ENCODE peak calls at places on chromosomes 3 and 15, in five cellular contexts. T is K562, F is GM12878, V is HepG2, Z is H1. M is an unnamed sample.

GRCh38 chr15:86863226-86863915 is 783.7 kb downstream of the AGBL1 start:
- DNase-seq in Z (no peak), F (no peak), V (no peak), T (no peak), M (no peak)

GRCh38 chr3:14537590-14538450 is 2.3 kb downstream of the GRIP2 start:
- DNase-seq in V (no peak), F (no peak), T (peak), Z (no peak), M (no peak)

GRCh38 chr15:85073556-85074194 is 92.0 kb downstream of the PDE8A start:
- DNase-seq in F (no peak), V (no peak), T (no peak), Z (no peak), M (no peak)

GRCh38 chr3:179414804-179415203 is 36.5 kb downstream of the GNB4 start:
- DNase-seq in F (no peak), V (no peak), T (no peak), Z (no peak), M (no peak)

GRCh38 chr3:147159141-147159540 is 247.2 kb downstream of the ZIC4 start:
- DNase-seq in Z (no peak), V (no peak), T (no peak), F (no peak), M (no peak)

GRCh38 chr3:83513677-83514076 is 1445.1 kb upstream of the CADM2 start:
- DNase-seq in V (no peak), Z (no peak), F (no peak), T (no peak), M (no peak)

GRCh38 chr3:143977326-143978262 is 6.0 kb downstream of the DIPK2A start:
- DNase-seq in T (no peak), V (no peak), F (no peak), Z (no peak), M (no peak)

GRCh38 chr3:122382888-122383666 is at the start of gene MIX23:
- DNase-seq in F (peak), T (peak), Z (peak), V (peak), M (peak)

GRCh38 chr3:49456417-49456816 is 13.7 kb upstream of the DAG1 start:
- DNase-seq in Z (no peak), V (no peak), T (no peak), F (no peak), M (no peak)

GRCh38 chr15:84112025-84112424 is 123.5 kb upstream of the GOLGA6L4 start:
- DNase-seq in F (no peak), Z (no peak), T (peak), V (no peak), M (no peak)

GRCh38 chr3:16480861-16481569 is 32.5 kb downstream of the RFTN1 start:
- DNase-seq in T (no peak), Z (no peak), F (no peak), V (no peak), M (no peak)

GRCh38 chr15:42508263-42508690 is 12.8 kb downstream of the SNAP23 start:
- DNase-seq in Z (no peak), F (no peak), T (no peak), V (no peak), M (no peak)

GRCh38 chr3:46065294-46065705 is 38.0 kb upstream of the XCR1 start:
- DNase-seq in Z (no peak), T (no peak), V (no peak), F (peak), M (no peak)

GRCh38 chr3:59782664-59783063 is 732.8 kb upstream of the CFAP20DC start:
- DNase-seq in T (no peak), F (no peak), Z (no peak), V (no peak), M (no peak)

GRCh38 chr15:63439536-63440264 is 58.1 kb upstream of the CA12 start:
- DNase-seq in T (no peak), Z (no peak), V (no peak), F (no peak), M (no peak)

GRCh38 chr3:128385080-128385832 is 81.4 kb downstream of the DNAJB8 start:
- DNase-seq in F (no peak), V (peak), Z (no peak), T (no peak), M (no peak)

GRCh38 chr3:134849561-134849960 is 54.5 kb downstream of the EPHB1 start:
- DNase-seq in T (no peak), Z (no peak), F (no peak), V (no peak), M (no peak)

GRCh38 chr3:5188419-5189405 is 1.2 kb downstream of the EDEM1 start:
- DNase-seq in F (no peak), Z (no peak), T (peak), V (peak), M (no peak)

GRCh38 chr3:17935217-17935616 is 192.8 kb upstream of the TBC1D5 start:
- DNase-seq in T (no peak), V (no peak), F (no peak), Z (no peak), M (no peak)

GRCh38 chr3:3799173-3800075 is at the start of gene LRRN1:
- DNase-seq in Z (peak), T (no peak), V (no peak), F (no peak), M (peak)

GRCh38 chr15:89794627-89795241 is 18.6 kb downstream of the MESP2 start:
- DNase-seq in Z (no peak), F (no peak), T (no peak), V (no peak), M (no peak)

GRCh38 chr3:116018651-116019050 is 395.3 kb downstream of the GAP43 start:
- DNase-seq in Z (no peak), T (no peak), F (no peak), V (no peak), M (no peak)

GRCh38 chr15:31508656-31509055 is 182.0 kb downstream of the KLF13 start:
- DNase-seq in V (no peak), Z (no peak), T (no peak), F (no peak), M (no peak)

GRCh38 chr3:125257563-125257962 is 45.0 kb upstream of the SLC12A8 start:
- DNase-seq in T (no peak), Z (no peak), V (no peak), F (no peak), M (no peak)

GRCh38 chr3:25424238-25425013 is 3.6 kb upstream of the RARB start:
- DNase-seq in Z (no peak), T (no peak), V (no peak), F (no peak), M (no peak)

GRCh38 chr3:77869423-77869822 is 829.5 kb downstream of the ROBO2 start:
- DNase-seq in Z (no peak), F (no peak), T (no peak), V (no peak), M (no peak)

GRCh38 chr15:72353266-72353665 is 22.5 kb downstream of the HEXA start:
- DNase-seq in F (no peak), T (no peak), Z (no peak), V (no peak), M (no peak)

GRCh38 chr3:37862712-37863551 is 1.3 kb downstream of the CTDSPL start:
- DNase-seq in T (no peak), Z (no peak), V (peak), F (no peak), M (no peak)

GRCh38 chr15:64010719-64011118 is 35.6 kb downstream of the DAPK2 start:
- DNase-seq in Z (no peak), V (no peak), T (peak), F (peak), M (no peak)

DNA sequence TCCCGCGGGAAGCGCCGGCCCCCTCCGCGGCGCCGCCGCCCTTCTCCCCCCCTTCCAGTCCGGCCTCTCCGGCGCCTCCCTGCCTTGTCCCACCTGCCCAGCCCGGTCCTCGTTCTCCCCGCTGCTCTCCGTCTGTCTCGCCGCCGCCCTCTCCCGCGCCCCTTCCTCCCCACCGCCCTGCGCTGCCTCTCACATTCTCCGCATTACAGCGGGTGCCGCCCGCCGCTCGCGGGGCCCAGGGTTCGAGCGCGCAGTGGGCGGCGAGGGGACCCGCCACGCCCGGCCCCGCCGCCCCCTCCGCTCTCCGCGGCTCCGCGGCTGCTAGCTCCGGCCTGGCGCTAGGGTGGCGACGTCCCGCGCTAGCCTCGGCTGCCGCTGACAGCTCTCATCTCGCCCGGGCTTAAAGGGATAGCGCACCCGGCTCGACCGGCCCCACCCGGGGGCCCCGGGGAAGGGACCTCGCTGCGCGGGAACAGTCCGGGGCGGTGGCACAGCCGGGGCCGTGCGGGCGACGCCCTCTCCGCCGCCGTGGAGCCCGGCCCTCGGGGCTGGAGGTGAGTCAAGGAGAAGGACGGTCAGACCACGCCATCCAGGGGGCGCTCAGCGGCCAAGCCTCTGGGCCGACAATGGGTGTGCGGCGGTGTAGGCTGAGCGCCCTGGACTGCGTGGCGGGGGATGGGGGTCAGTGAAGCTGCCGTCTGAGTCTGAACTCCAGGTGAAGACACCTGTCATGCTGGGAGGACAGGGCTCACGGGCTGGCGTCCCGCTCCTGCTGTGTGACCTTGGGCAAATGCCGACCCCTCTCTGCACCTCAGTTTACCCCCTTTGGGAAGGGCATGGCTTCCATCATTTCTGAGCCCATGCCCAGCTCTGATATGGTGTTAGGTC is 187.4 kb upstream of the LINGO1 start:
- DNase-seq in F (no peak), Z (no peak), T (peak), V (peak), M (peak)
- TF ChIP-seq SP1 in F (no peak), Z (no peak), T (no peak), V (no peak), M (no peak)

GRCh38 chr15:51688863-51689262 is 7.6 kb downstream of the SCG3 start:
- DNase-seq in T (no peak), F (no peak), V (no peak), Z (no peak), M (no peak)
- TF ChIP-seq CREB1 in T (no peak), F (no peak), V (no peak), Z (no peak), M (no peak)

GRCh38 chr3:159775372-159775961 is 213.2 kb upstream of the IL12A start:
- DNase-seq in V (no peak), T (no peak), F (no peak), Z (peak), M (peak)
- TF ChIP-seq SP1 in V (no peak), T (no peak), F (no peak), Z (no peak), M (no peak)

DNA sequence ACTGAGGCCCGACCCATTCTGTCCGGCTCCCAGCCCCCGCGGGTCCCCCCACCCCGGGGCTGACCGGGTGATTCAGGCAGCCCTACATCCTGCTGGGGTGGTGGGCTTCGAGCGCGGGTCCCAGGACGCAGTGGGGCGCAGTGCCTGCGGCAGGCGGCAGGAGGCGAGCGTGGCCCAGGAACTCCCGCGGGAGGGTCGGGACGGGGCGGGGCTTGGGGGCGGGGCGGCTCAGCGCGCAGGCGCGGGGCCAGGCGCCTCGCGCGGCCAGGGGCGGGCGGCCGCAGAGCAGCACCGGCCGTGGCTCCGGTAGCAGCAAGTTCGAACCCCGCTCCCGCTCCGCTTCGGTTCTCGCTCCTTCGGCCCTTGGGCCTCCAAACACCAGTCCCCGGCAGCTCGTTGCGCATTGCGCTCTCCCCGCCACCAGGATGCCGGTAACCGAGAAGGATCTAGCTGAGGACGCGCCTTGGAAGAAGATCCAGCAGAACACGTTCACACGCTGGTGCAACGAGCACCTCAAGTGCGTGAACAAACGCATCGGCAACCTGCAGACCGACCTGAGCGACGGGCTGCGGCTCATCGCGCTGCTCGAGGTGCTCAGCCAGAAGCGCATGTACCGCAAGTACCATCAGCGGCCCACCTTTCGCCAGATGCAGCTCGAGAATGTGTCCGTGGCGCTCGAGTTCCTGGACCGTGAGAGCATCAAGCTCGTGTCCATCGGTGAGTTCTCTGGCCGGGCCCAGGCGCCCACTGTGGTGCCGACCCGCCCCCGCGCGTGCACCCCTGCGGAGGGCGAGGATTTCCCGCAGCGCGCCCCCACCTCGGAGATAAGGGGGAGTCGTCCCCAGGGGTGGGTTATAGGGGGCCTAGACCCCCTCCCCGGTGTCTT is at the start of gene FLNB:
- DNase-seq in V (peak), F (no peak), T (peak), Z (no peak), M (peak)
- TF ChIP-seq CREB1 in V (no peak), F (no peak), T (no peak), Z (no peak), M (no peak)

DNA sequence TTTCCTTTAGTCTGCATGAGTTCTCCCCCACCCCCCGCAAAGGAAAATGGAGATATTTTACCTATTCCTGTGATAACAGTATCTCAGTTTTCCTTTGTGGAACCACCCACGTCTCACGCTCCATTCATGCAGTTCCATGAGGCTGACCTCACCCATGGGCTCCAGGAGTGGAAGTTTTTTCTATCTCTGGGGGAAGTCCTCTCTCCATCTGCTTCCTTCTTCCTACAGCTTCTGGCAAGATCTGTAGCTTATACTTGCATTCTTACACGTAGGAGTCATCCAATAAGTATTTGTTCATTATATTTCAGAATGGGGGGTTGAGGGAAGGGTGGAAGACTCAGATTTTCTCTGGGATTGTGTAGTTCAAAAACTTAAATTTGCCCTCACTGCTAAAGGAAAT is 5.8 kb upstream of the GLCE start:
- DNase-seq in V (no peak), T (no peak), Z (no peak), F (no peak), M (no peak)
- TF ChIP-seq SP1 in V (no peak), T (no peak), Z (no peak), F (no peak), M (no peak)

GRCh38 chr3:48232734-48233133 is 8.2 kb upstream of the ZNF589 start:
- DNase-seq in V (peak), T (peak), F (peak), Z (peak), M (peak)
- TF ChIP-seq CREB1 in V (no peak), T (no peak), F (no peak), Z (no peak), M (no peak)

GRCh38 chr15:93459396-93459795 is 370.4 kb upstream of the RGMA start:
- DNase-seq in V (no peak), T (no peak), F (no peak), Z (no peak), M (no peak)

GRCh38 chr15:93454788-93455187 is 365.8 kb upstream of the RGMA start:
- DNase-seq in V (no peak), F (no peak), T (no peak), Z (no peak), M (no peak)

GRCh38 chr15:93462690-93463089 is 373.7 kb upstream of the RGMA start:
- DNase-seq in V (no peak), T (no peak), Z (no peak), F (no peak), M (no peak)

GRCh38 chr15:93460717-93461116 is 371.7 kb upstream of the RGMA start:
- DNase-seq in Z (no peak), V (no peak), T (no peak), F (peak), M (no peak)

DNA sequence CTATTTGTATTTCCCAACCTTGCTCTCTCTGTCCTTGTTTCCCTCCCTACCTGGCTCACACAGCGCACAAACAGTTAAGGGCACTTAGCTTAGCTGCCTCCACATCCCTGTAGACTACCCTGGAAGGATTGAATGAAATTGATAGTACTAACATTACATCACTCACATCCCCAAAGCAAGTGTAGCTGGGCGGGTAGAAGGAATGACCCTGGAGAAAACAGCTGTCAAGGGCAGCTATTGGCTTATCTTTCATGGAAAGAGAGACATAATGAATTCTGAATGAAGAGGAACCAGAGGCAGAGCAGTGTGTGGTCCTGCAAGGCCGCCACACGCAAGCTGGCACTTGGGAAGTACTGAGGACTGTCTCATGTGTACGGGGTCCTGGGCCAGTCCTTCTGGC is 369.6 kb upstream of the RGMA start:
- DNase-seq in V (no peak), F (no peak), T (no peak), Z (no peak), M (no peak)
- TF ChIP-seq SP1 in V (no peak), F (no peak), T (no peak), Z (no peak), M (no peak)

GRCh38 chr3:157479464-157480243 is 23.6 kb downstream of the VEPH1 start:
- DNase-seq in T (no peak), F (no peak), Z (no peak), V (no peak), M (no peak)
- TF ChIP-seq CREB1 in T (no peak), F (no peak), Z (no peak), V (no peak), M (no peak)